ENCODE peak calls at places on chromosomes 13 and 19, in seven cellular contexts. One of them, this sample, is unnamed.

GRCh38 chr19:51830263-51830662 is 35.3 kb downstream of the FPR3 start:
- DNase-seq in hypothalamus: no peak
- DNase-seq in amygdala: no peak
- DNase-seq in mammary epithelial cell: peak
- DNase-seq in astrocyte of the spinal cord: no peak
- DNase-seq in stimulated activated naive CD8-positive, alpha-beta T cell treated with anti-CD3 and anti-CD28 coated beads, Interleukin-15, Interleukin-2, amounts not matched to agents 100 U/mL and 50 U/mL, for 24 hours: no peak
- DNase-seq in GM06990: no peak
- DNase-seq in this sample: peak

GRCh38 chr13:87671031-87671823 is at the start of gene SLITRK5:
- DNase-seq in GM06990: peak
- DNase-seq in astrocyte of the spinal cord: peak
- DNase-seq in stimulated activated naive CD8-positive, alpha-beta T cell treated with anti-CD3 and anti-CD28 coated beads, Interleukin-15, Interleukin-2, amounts not matched to agents 100 U/mL and 50 U/mL, for 24 hours: peak
- DNase-seq in amygdala: peak
- DNase-seq in hypothalamus: peak
- DNase-seq in mammary epithelial cell: peak
- DNase-seq in this sample: peak

GRCh38 chr13:79932556-79932955 is 408.4 kb downstream of the SPRY2 start:
- DNase-seq in stimulated activated naive CD8-positive, alpha-beta T cell treated with anti-CD3 and anti-CD28 coated beads, Interleukin-15, Interleukin-2, amounts not matched to agents 100 U/mL and 50 U/mL, for 24 hours: no peak
- DNase-seq in mammary epithelial cell: no peak
- DNase-seq in GM06990: no peak
- DNase-seq in amygdala: no peak
- DNase-seq in hypothalamus: no peak
- DNase-seq in astrocyte of the spinal cord: no peak
- DNase-seq in this sample: no peak

GRCh38 chr19:23507441-23507840 is 112.2 kb upstream of the ZNF91 start:
- DNase-seq in mammary epithelial cell: no peak
- DNase-seq in GM06990: no peak
- DNase-seq in stimulated activated naive CD8-positive, alpha-beta T cell treated with anti-CD3 and anti-CD28 coated beads, Interleukin-15, Interleukin-2, amounts not matched to agents 100 U/mL and 50 U/mL, for 24 hours: no peak
- DNase-seq in astrocyte of the spinal cord: no peak
- DNase-seq in hypothalamus: no peak
- DNase-seq in amygdala: no peak
- DNase-seq in this sample: no peak

GRCh38 chr13:108785844-108786243 is 156.4 kb downstream of the MYO16 start:
- DNase-seq in hypothalamus: no peak
- DNase-seq in stimulated activated naive CD8-positive, alpha-beta T cell treated with anti-CD3 and anti-CD28 coated beads, Interleukin-15, Interleukin-2, amounts not matched to agents 100 U/mL and 50 U/mL, for 24 hours: no peak
- DNase-seq in amygdala: no peak
- DNase-seq in mammary epithelial cell: no peak
- DNase-seq in GM06990: no peak
- DNase-seq in astrocyte of the spinal cord: no peak
- DNase-seq in this sample: no peak

GRCh38 chr19:36003284-36003683 is 5.3 kb downstream of the SYNE4 start:
- DNase-seq in amygdala: no peak
- DNase-seq in stimulated activated naive CD8-positive, alpha-beta T cell treated with anti-CD3 and anti-CD28 coated beads, Interleukin-15, Interleukin-2, amounts not matched to agents 100 U/mL and 50 U/mL, for 24 hours: no peak
- DNase-seq in hypothalamus: no peak
- DNase-seq in astrocyte of the spinal cord: no peak
- DNase-seq in GM06990: no peak
- DNase-seq in mammary epithelial cell: no peak
- DNase-seq in this sample: no peak

GRCh38 chr19:4352701-4353121 is 9.3 kb downstream of the MPND start:
- DNase-seq in amygdala: no peak
- DNase-seq in GM06990: no peak
- DNase-seq in hypothalamus: no peak
- DNase-seq in astrocyte of the spinal cord: peak
- DNase-seq in mammary epithelial cell: no peak
- DNase-seq in stimulated activated naive CD8-positive, alpha-beta T cell treated with anti-CD3 and anti-CD28 coated beads, Interleukin-15, Interleukin-2, amounts not matched to agents 100 U/mL and 50 U/mL, for 24 hours: peak
- DNase-seq in this sample: no peak

GRCh38 chr13:110713981-110714797 is 689 bp downstream of the ING1 start:
- DNase-seq in GM06990: peak
- DNase-seq in amygdala: peak
- DNase-seq in astrocyte of the spinal cord: peak
- DNase-seq in stimulated activated naive CD8-positive, alpha-beta T cell treated with anti-CD3 and anti-CD28 coated beads, Interleukin-15, Interleukin-2, amounts not matched to agents 100 U/mL and 50 U/mL, for 24 hours: peak
- DNase-seq in hypothalamus: peak
- DNase-seq in mammary epithelial cell: peak
- DNase-seq in this sample: no peak

GRCh38 chr13:48818495-48818961 is 157.2 kb upstream of the FNDC3A start:
- DNase-seq in GM06990: no peak
- DNase-seq in hypothalamus: no peak
- DNase-seq in astrocyte of the spinal cord: peak
- DNase-seq in amygdala: no peak
- DNase-seq in mammary epithelial cell: peak
- DNase-seq in stimulated activated naive CD8-positive, alpha-beta T cell treated with anti-CD3 and anti-CD28 coated beads, Interleukin-15, Interleukin-2, amounts not matched to agents 100 U/mL and 50 U/mL, for 24 hours: no peak
- DNase-seq in this sample: no peak

GRCh38 chr19:3366104-3366760 is at the start of gene NFIC:
- DNase-seq in hypothalamus: peak
- DNase-seq in amygdala: peak
- DNase-seq in mammary epithelial cell: peak
- DNase-seq in stimulated activated naive CD8-positive, alpha-beta T cell treated with anti-CD3 and anti-CD28 coated beads, Interleukin-15, Interleukin-2, amounts not matched to agents 100 U/mL and 50 U/mL, for 24 hours: peak
- DNase-seq in GM06990: peak
- DNase-seq in astrocyte of the spinal cord: peak
- DNase-seq in this sample: no peak

GRCh38 chr13:97026759-97027555 is 32.7 kb upstream of the OXGR1 start:
- DNase-seq in stimulated activated naive CD8-positive, alpha-beta T cell treated with anti-CD3 and anti-CD28 coated beads, Interleukin-15, Interleukin-2, amounts not matched to agents 100 U/mL and 50 U/mL, for 24 hours: no peak
- DNase-seq in hypothalamus: no peak
- DNase-seq in amygdala: no peak
- DNase-seq in mammary epithelial cell: no peak
- DNase-seq in GM06990: no peak
- DNase-seq in astrocyte of the spinal cord: no peak
- DNase-seq in this sample: no peak

GRCh38 chr19:51354742-51355148 is 11.4 kb downstream of the ETFB start:
- DNase-seq in stimulated activated naive CD8-positive, alpha-beta T cell treated with anti-CD3 and anti-CD28 coated beads, Interleukin-15, Interleukin-2, amounts not matched to agents 100 U/mL and 50 U/mL, for 24 hours: peak
- DNase-seq in hypothalamus: no peak
- DNase-seq in GM06990: no peak
- DNase-seq in astrocyte of the spinal cord: peak
- DNase-seq in mammary epithelial cell: peak
- DNase-seq in amygdala: peak
- DNase-seq in this sample: no peak

GRCh38 chr19:7983995-7984837 is 21.2 kb downstream of the ELAVL1 start:
- DNase-seq in mammary epithelial cell: peak
- DNase-seq in hypothalamus: no peak
- DNase-seq in amygdala: no peak
- DNase-seq in GM06990: no peak
- DNase-seq in astrocyte of the spinal cord: no peak
- DNase-seq in stimulated activated naive CD8-positive, alpha-beta T cell treated with anti-CD3 and anti-CD28 coated beads, Interleukin-15, Interleukin-2, amounts not matched to agents 100 U/mL and 50 U/mL, for 24 hours: no peak
- DNase-seq in this sample: no peak

This sample was measured in CMK.